ENCODE peak calls at places on chromosomes 6 and 20, in five cellular contexts. One of them, this sample, is unnamed.

GRCh38 chr20:3652646-3653596 is 10.3 kb downstream of the GFRA4 start:
- DNase-seq in psoas muscle: no peak
- DNase-seq in globus pallidus: no peak
- DNase-seq in prostate gland: no peak
- DNase-seq in pancreas: no peak
- DNase-seq in this sample: no peak

GRCh38 chr6:9178066-9178465 is 742.7 kb upstream of the SLC35B3 start:
- DNase-seq in psoas muscle: no peak
- DNase-seq in globus pallidus: no peak
- DNase-seq in pancreas: no peak
- DNase-seq in prostate gland: no peak
- DNase-seq in this sample: no peak

GRCh38 chr6:147508073-147508870 is at the start of gene SAMD5:
- DNase-seq in psoas muscle: peak
- DNase-seq in globus pallidus: peak
- DNase-seq in pancreas: peak
- DNase-seq in prostate gland: peak
- DNase-seq in this sample: no peak

GRCh38 chr6:14383393-14384174 is 266.0 kb downstream of the CD83 start:
- DNase-seq in globus pallidus: peak
- DNase-seq in prostate gland: no peak
- DNase-seq in pancreas: no peak
- DNase-seq in psoas muscle: no peak
- DNase-seq in this sample: no peak

GRCh38 chr6:10595731-10596664 is 74.8 kb downstream of the GCNT2 start:
- DNase-seq in pancreas: no peak
- DNase-seq in globus pallidus: no peak
- DNase-seq in prostate gland: no peak
- DNase-seq in psoas muscle: no peak
- DNase-seq in this sample: no peak

GRCh38 chr6:9161731-9162130 is 726.4 kb upstream of the SLC35B3 start:
- DNase-seq in prostate gland: no peak
- DNase-seq in psoas muscle: no peak
- DNase-seq in globus pallidus: no peak
- DNase-seq in pancreas: no peak
- DNase-seq in this sample: no peak

GRCh38 chr20:44001667-44002596 is 87.3 kb downstream of the TOX2 start:
- DNase-seq in pancreas: no peak
- DNase-seq in prostate gland: no peak
- DNase-seq in psoas muscle: no peak
- DNase-seq in globus pallidus: no peak
- DNase-seq in this sample: no peak

GRCh38 chr6:16769131-16769985 is 8.1 kb upstream of the ATXN1 start:
- DNase-seq in globus pallidus: no peak
- DNase-seq in pancreas: no peak
- DNase-seq in prostate gland: peak
- DNase-seq in psoas muscle: peak
- DNase-seq in this sample: no peak

GRCh38 chr6:108556864-108557493 is 3.7 kb upstream of the FOXO3 start:
- DNase-seq in pancreas: no peak
- DNase-seq in globus pallidus: no peak
- DNase-seq in psoas muscle: no peak
- DNase-seq in prostate gland: peak
- DNase-seq in this sample: no peak

GRCh38 chr6:157592566-157592965 is 211.6 kb downstream of the ZDHHC14 start:
- DNase-seq in psoas muscle: no peak
- DNase-seq in globus pallidus: no peak
- DNase-seq in prostate gland: no peak
- DNase-seq in pancreas: no peak
- DNase-seq in this sample: no peak

GRCh38 chr20:35739294-35740163 is 2.5 kb downstream of the RBM39 start:
- DNase-seq in prostate gland: no peak
- DNase-seq in psoas muscle: no peak
- DNase-seq in globus pallidus: no peak
- DNase-seq in pancreas: no peak
- DNase-seq in this sample: no peak